ENCODE peak calls at places on chromosome 17, in eight cellular contexts. One of them, this sample, is unnamed.

GRCh38 chr17:29592850-29593545 is at the start of gene ANKRD13B:
- DNase-seq in transverse colon: peak; percentile 55
- DNase-seq in AG04450: no peak
- DNase-seq in coronary artery: no peak
- DNase-seq in heart right ventricle: peak; percentile 44
- DNase-seq in Panc1: no peak
- DNase-seq in OCI-LY7: peak; percentile 71
- DNase-seq in cardiac muscle cell: peak; percentile 45
- DNase-seq in this sample: peak; percentile 82

GRCh38 chr17:30380106-30380420 is 1.3 kb downstream of the CPD start:
- DNase-seq in transverse colon: no peak
- DNase-seq in AG04450: no peak
- DNase-seq in coronary artery: no peak
- DNase-seq in heart right ventricle: no peak
- DNase-seq in Panc1: no peak
- DNase-seq in OCI-LY7: peak; percentile 35
- DNase-seq in cardiac muscle cell: no peak
- DNase-seq in this sample: no peak

GRCh38 chr17:31571124-31571892 is 179.8 kb downstream of the RAB11FIP4 start:
- DNase-seq in transverse colon: peak; percentile 51
- DNase-seq in AG04450: peak; percentile 91
- DNase-seq in coronary artery: peak; percentile 95
- DNase-seq in heart right ventricle: peak; percentile 82
- DNase-seq in Panc1: no peak
- DNase-seq in OCI-LY7: no peak
- DNase-seq in cardiac muscle cell: no peak
- DNase-seq in this sample: peak; percentile 71

GRCh38 chr17:4247981-4248388 is 15.8 kb downstream of the ANKFY1 start:
- DNase-seq in transverse colon: peak; percentile 82
- DNase-seq in AG04450: no peak
- DNase-seq in coronary artery: no peak
- DNase-seq in heart right ventricle: no peak
- DNase-seq in Panc1: no peak
- DNase-seq in OCI-LY7: no peak
- DNase-seq in cardiac muscle cell: no peak
- DNase-seq in this sample: no peak

GRCh38 chr17:79407385-79407784 is 203.5 kb downstream of the RBFOX3 start:
- DNase-seq in transverse colon: no peak
- DNase-seq in AG04450: no peak
- DNase-seq in coronary artery: no peak
- DNase-seq in heart right ventricle: no peak
- DNase-seq in Panc1: no peak
- DNase-seq in OCI-LY7: no peak
- DNase-seq in cardiac muscle cell: no peak
- DNase-seq in this sample: no peak

GRCh38 chr17:75047398-75048098 is 523 bp downstream of the KCTD2 start:
- DNase-seq in transverse colon: peak; percentile 51
- DNase-seq in AG04450: no peak
- DNase-seq in coronary artery: no peak
- DNase-seq in heart right ventricle: peak; percentile 43
- DNase-seq in Panc1: no peak
- DNase-seq in OCI-LY7: peak; percentile 47
- DNase-seq in cardiac muscle cell: peak; percentile 31
- DNase-seq in this sample: peak; percentile 60

GRCh38 chr17:9342225-9342624 is 233.4 kb downstream of the STX8 start:
- DNase-seq in transverse colon: no peak
- DNase-seq in AG04450: no peak
- DNase-seq in coronary artery: no peak
- DNase-seq in heart right ventricle: no peak
- DNase-seq in Panc1: no peak
- DNase-seq in OCI-LY7: no peak
- DNase-seq in cardiac muscle cell: no peak
- DNase-seq in this sample: no peak

GRCh38 chr17:30832438-30832790 is 648 bp downstream of the ATAD5 start:
- DNase-seq in transverse colon: no peak
- DNase-seq in AG04450: no peak
- DNase-seq in coronary artery: no peak
- DNase-seq in heart right ventricle: no peak
- DNase-seq in Panc1: no peak
- DNase-seq in OCI-LY7: no peak
- DNase-seq in cardiac muscle cell: peak; percentile 1
- DNase-seq in this sample: no peak

GRCh38 chr17:82720204-82720603 is 3.7 kb downstream of the FN3KRP start:
- DNase-seq in transverse colon: no peak
- DNase-seq in AG04450: no peak
- DNase-seq in coronary artery: no peak
- DNase-seq in heart right ventricle: no peak
- DNase-seq in Panc1: no peak
- DNase-seq in OCI-LY7: no peak
- DNase-seq in cardiac muscle cell: no peak
- DNase-seq in this sample: peak; percentile 38

GRCh38 chr17:82595893-82596292 is 52.4 kb downstream of the WDR45B start:
- DNase-seq in transverse colon: peak; percentile 58
- DNase-seq in AG04450: no peak
- DNase-seq in coronary artery: no peak
- DNase-seq in heart right ventricle: no peak
- DNase-seq in Panc1: no peak
- DNase-seq in OCI-LY7: no peak
- DNase-seq in cardiac muscle cell: no peak
- DNase-seq in this sample: no peak

GRCh38 chr17:36463916-36464764 is 22.3 kb upstream of the ZNHIT3 start:
- DNase-seq in transverse colon: peak; percentile 69
- DNase-seq in AG04450: no peak
- DNase-seq in coronary artery: no peak
- DNase-seq in heart right ventricle: peak; percentile 46
- DNase-seq in Panc1: no peak
- DNase-seq in OCI-LY7: no peak
- DNase-seq in cardiac muscle cell: peak; percentile 85
- DNase-seq in this sample: peak; percentile 73

GRCh38 chr17:19343671-19344151 is 18.8 kb downstream of the B9D1 start:
- DNase-seq in transverse colon: no peak
- DNase-seq in AG04450: no peak
- DNase-seq in coronary artery: peak; percentile 68
- DNase-seq in heart right ventricle: no peak
- DNase-seq in Panc1: no peak
- DNase-seq in OCI-LY7: no peak
- DNase-seq in cardiac muscle cell: no peak
- DNase-seq in this sample: peak; percentile 61

GRCh38 chr17:77842148-77842905 is 116.2 kb upstream of the TNRC6C start:
- DNase-seq in transverse colon: peak; percentile 29
- DNase-seq in AG04450: no peak
- DNase-seq in coronary artery: no peak
- DNase-seq in heart right ventricle: no peak
- DNase-seq in Panc1: no peak
- DNase-seq in OCI-LY7: no peak
- DNase-seq in cardiac muscle cell: no peak
- DNase-seq in this sample: no peak

GRCh38 chr17:78342438-78343098 is 17.3 kb downstream of the SOCS3 start:
- DNase-seq in transverse colon: no peak
- DNase-seq in AG04450: no peak
- DNase-seq in coronary artery: peak; percentile 94
- DNase-seq in heart right ventricle: peak; percentile 72
- DNase-seq in Panc1: no peak
- DNase-seq in OCI-LY7: no peak
- DNase-seq in cardiac muscle cell: no peak
- DNase-seq in this sample: peak; percentile 64

DNA sequence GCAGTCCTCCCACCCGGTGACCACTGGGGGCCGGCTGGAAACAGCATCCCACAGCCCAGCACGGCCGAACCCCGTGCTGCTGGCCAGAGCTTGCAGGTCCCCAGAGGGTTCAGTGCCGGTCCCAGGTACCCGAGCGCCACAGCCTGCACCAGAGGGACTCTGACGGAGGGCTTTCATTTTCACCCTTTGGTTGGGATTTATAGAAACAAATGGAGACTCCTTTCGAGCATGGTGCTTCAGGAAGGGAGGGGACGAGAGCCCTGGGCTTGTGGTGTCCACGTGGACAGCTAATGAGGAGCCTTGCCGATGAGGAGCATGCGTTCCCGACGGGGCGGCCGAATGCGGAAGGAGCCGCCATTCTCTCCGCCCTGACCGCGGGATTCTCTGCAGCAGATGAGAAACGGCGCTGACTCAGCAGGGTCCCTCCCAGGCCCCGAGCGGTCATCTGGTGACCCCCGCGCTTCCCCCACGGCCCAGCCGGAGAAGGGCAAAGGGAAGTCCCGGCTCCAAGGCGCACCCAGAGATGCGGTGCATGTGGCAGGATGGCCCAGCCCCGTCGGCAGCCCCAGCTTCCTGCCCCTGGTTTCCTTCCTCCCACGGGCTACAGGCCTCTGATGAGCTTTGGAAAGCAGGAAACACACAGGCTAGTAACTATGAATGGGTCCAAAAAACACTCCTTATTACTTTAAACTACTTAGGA is 9.8 kb downstream of the SLC38A10 start:
- DNase-seq in transverse colon: peak; percentile 58
- DNase-seq in AG04450: no peak
- DNase-seq in coronary artery: peak; percentile 84
- DNase-seq in heart right ventricle: peak; percentile 81
- DNase-seq in Panc1: no peak
- DNase-seq in OCI-LY7: no peak
- DNase-seq in cardiac muscle cell: no peak
- DNase-seq in this sample: peak; percentile 49
- H3K27ac ChIP-seq in transverse colon: peak overlapping the region; percentile 70
- H3K27ac ChIP-seq in AG04450: peak overlapping the region; percentile 21
- H3K27ac ChIP-seq in coronary artery: peak overlapping the region; percentile 78
- H3K27ac ChIP-seq in heart right ventricle: peak overlapping the region; percentile 86
- H3K27ac ChIP-seq in Panc1: no peak overlapping the region
- H3K27ac ChIP-seq in OCI-LY7: no peak overlapping the region
- H3K27ac ChIP-seq in cardiac muscle cell: peak overlapping the region; percentile 48
- H3K27ac ChIP-seq in this sample: peak overlapping the region; percentile 24

GRCh38 chr17:51015145-51015558 is 105.5 kb downstream of the SPAG9 start:
- DNase-seq in transverse colon: no peak
- DNase-seq in AG04450: no peak
- DNase-seq in coronary artery: no peak
- DNase-seq in heart right ventricle: no peak
- DNase-seq in Panc1: no peak
- DNase-seq in OCI-LY7: no peak
- DNase-seq in cardiac muscle cell: no peak
- DNase-seq in this sample: no peak

GRCh38 chr17:51014129-51014528 is 106.5 kb downstream of the SPAG9 start:
- DNase-seq in transverse colon: no peak
- DNase-seq in AG04450: no peak
- DNase-seq in coronary artery: no peak
- DNase-seq in heart right ventricle: no peak
- DNase-seq in Panc1: no peak
- DNase-seq in OCI-LY7: no peak
- DNase-seq in cardiac muscle cell: no peak
- DNase-seq in this sample: no peak

GRCh38 chr17:51016099-51016498 is 104.6 kb downstream of the SPAG9 start:
- DNase-seq in transverse colon: no peak
- DNase-seq in AG04450: no peak
- DNase-seq in coronary artery: no peak
- DNase-seq in heart right ventricle: no peak
- DNase-seq in Panc1: no peak
- DNase-seq in OCI-LY7: no peak
- DNase-seq in cardiac muscle cell: no peak
- DNase-seq in this sample: no peak

GRCh38 chr17:51017270-51017669 is 103.4 kb downstream of the SPAG9 start:
- DNase-seq in transverse colon: no peak
- DNase-seq in AG04450: no peak
- DNase-seq in coronary artery: no peak
- DNase-seq in heart right ventricle: no peak
- DNase-seq in Panc1: no peak
- DNase-seq in OCI-LY7: no peak
- DNase-seq in cardiac muscle cell: no peak
- DNase-seq in this sample: no peak

GRCh38 chr17:51018541-51018940 is 102.1 kb downstream of the SPAG9 start:
- DNase-seq in transverse colon: no peak
- DNase-seq in AG04450: no peak
- DNase-seq in coronary artery: no peak
- DNase-seq in heart right ventricle: no peak
- DNase-seq in Panc1: no peak
- DNase-seq in OCI-LY7: no peak
- DNase-seq in cardiac muscle cell: no peak
- DNase-seq in this sample: no peak
- TF ChIP-seq CTCF in transverse colon: no peak
- TF ChIP-seq CTCF in AG04450: no peak
- TF ChIP-seq CTCF in coronary artery: no peak
- TF ChIP-seq CTCF in heart right ventricle: no peak
- TF ChIP-seq CTCF in Panc1: no peak
- TF ChIP-seq CTCF in OCI-LY7: no peak
- TF ChIP-seq CTCF in cardiac muscle cell: no peak
- TF ChIP-seq CTCF in this sample: no peak

DNA sequence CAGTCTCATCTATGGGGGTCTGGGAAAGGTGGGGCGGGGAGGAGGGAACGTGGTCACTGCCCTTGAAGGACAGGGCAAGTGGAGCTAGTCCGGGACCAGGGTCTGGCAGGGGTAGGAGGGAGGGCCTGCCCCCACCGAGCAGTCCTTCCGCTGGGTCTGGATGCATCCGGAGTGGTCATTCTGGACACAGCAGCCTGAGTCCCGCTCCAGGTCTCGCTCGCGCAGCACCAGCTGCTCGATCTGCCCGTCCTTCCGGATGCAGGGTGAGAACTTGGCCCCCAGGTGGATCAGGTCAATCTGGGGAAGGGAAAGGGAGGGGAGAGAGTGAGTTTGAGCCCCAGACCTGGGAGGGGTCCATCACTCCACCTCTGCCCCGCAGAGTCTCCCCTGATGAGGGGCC is 6.8 kb downstream of the AANAT start:
- DNase-seq in transverse colon: no peak
- DNase-seq in AG04450: no peak
- DNase-seq in coronary artery: no peak
- DNase-seq in heart right ventricle: no peak
- DNase-seq in Panc1: no peak
- DNase-seq in OCI-LY7: no peak
- DNase-seq in cardiac muscle cell: no peak
- DNase-seq in this sample: no peak
- H3K27ac ChIP-seq in transverse colon: no peak overlapping the region
- H3K27ac ChIP-seq in AG04450: no peak overlapping the region
- H3K27ac ChIP-seq in coronary artery: no peak overlapping the region
- H3K27ac ChIP-seq in heart right ventricle: no peak overlapping the region
- H3K27ac ChIP-seq in Panc1: no peak overlapping the region
- H3K27ac ChIP-seq in OCI-LY7: no peak overlapping the region
- H3K27ac ChIP-seq in cardiac muscle cell: no peak overlapping the region
- H3K27ac ChIP-seq in this sample: no peak overlapping the region

GRCh38 chr17:43881758-43882505 is 25.4 kb downstream of the MPP2 start:
- DNase-seq in transverse colon: no peak
- DNase-seq in AG04450: no peak
- DNase-seq in coronary artery: peak; percentile 62
- DNase-seq in heart right ventricle: no peak
- DNase-seq in Panc1: no peak
- DNase-seq in OCI-LY7: no peak
- DNase-seq in cardiac muscle cell: no peak
- DNase-seq in this sample: peak; percentile 73

GRCh38 chr17:43879723-43880419 is 27.5 kb downstream of the MPP2 start:
- DNase-seq in transverse colon: no peak
- DNase-seq in AG04450: no peak
- DNase-seq in coronary artery: peak; percentile 66
- DNase-seq in heart right ventricle: no peak
- DNase-seq in Panc1: no peak
- DNase-seq in OCI-LY7: no peak
- DNase-seq in cardiac muscle cell: no peak
- DNase-seq in this sample: no peak

GRCh38 chr17:43880420-43880991 is 26.8 kb downstream of the MPP2 start:
- DNase-seq in transverse colon: peak; percentile 66
- DNase-seq in AG04450: no peak
- DNase-seq in coronary artery: peak; percentile 62
- DNase-seq in heart right ventricle: no peak
- DNase-seq in Panc1: peak; percentile 32
- DNase-seq in OCI-LY7: peak; percentile 37
- DNase-seq in cardiac muscle cell: peak; percentile 60
- DNase-seq in this sample: peak; percentile 45

GRCh38 chr17:43881176-43881575 is 26.2 kb downstream of the MPP2 start:
- DNase-seq in transverse colon: no peak
- DNase-seq in AG04450: no peak
- DNase-seq in coronary artery: peak; percentile 54
- DNase-seq in heart right ventricle: no peak
- DNase-seq in Panc1: no peak
- DNase-seq in OCI-LY7: no peak
- DNase-seq in cardiac muscle cell: no peak
- DNase-seq in this sample: no peak

GRCh38 chr17:43882761-43883415 is 24.4 kb downstream of the MPP2 start:
- DNase-seq in transverse colon: no peak
- DNase-seq in AG04450: no peak
- DNase-seq in coronary artery: no peak
- DNase-seq in heart right ventricle: no peak
- DNase-seq in Panc1: no peak
- DNase-seq in OCI-LY7: no peak
- DNase-seq in cardiac muscle cell: no peak
- DNase-seq in this sample: no peak
- TF ChIP-seq CTCF in transverse colon: no peak
- TF ChIP-seq CTCF in AG04450: no peak
- TF ChIP-seq CTCF in coronary artery: no peak
- TF ChIP-seq CTCF in heart right ventricle: no peak
- TF ChIP-seq CTCF in Panc1: no peak
- TF ChIP-seq CTCF in OCI-LY7: no peak
- TF ChIP-seq CTCF in cardiac muscle cell: no peak
- TF ChIP-seq CTCF in this sample: no peak

This sample was measured in testis.